ENCODE peak calls at places on chromosomes 16 and 17, in ten cellular contexts. One of them, this sample, is unnamed.

GRCh38 chr16:20409398-20410152 is at the start of gene ACSM5:
- DNase-seq in kidney: peak
- DNase-seq in fibroblast of mammary gland: peak
- DNase-seq in Peyer's patch: no peak
- DNase-seq in mucosa of descending colon: no peak
- DNase-seq in right lobe of liver: peak
- DNase-seq in H1: no peak
- DNase-seq in neural crest cell: no peak
- DNase-seq in CD4-positive, alpha-beta T cell: no peak
- DNase-seq in lower leg skin: peak
- DNase-seq in this sample: no peak

GRCh38 chr17:45954914-45955313 is 44.1 kb upstream of the STH start:
- DNase-seq in fibroblast of mammary gland: no peak
- DNase-seq in kidney: no peak
- DNase-seq in mucosa of descending colon: no peak
- DNase-seq in Peyer's patch: no peak
- DNase-seq in lower leg skin: no peak
- DNase-seq in H1: no peak
- DNase-seq in right lobe of liver: no peak
- DNase-seq in CD4-positive, alpha-beta T cell: no peak
- DNase-seq in neural crest cell: no peak
- DNase-seq in this sample: no peak

GRCh38 chr17:50328360-50328759 is 17.6 kb upstream of the XYLT2 start:
- DNase-seq in right lobe of liver: no peak
- DNase-seq in mucosa of descending colon: no peak
- DNase-seq in kidney: no peak
- DNase-seq in lower leg skin: no peak
- DNase-seq in fibroblast of mammary gland: no peak
- DNase-seq in CD4-positive, alpha-beta T cell: no peak
- DNase-seq in neural crest cell: no peak
- DNase-seq in H1: no peak
- DNase-seq in Peyer's patch: no peak
- DNase-seq in this sample: no peak

GRCh38 chr17:42027540-42027889 is 7.6 kb downstream of the NKIRAS2 start:
- DNase-seq in right lobe of liver: no peak
- DNase-seq in mucosa of descending colon: no peak
- DNase-seq in H1: no peak
- DNase-seq in lower leg skin: no peak
- DNase-seq in kidney: no peak
- DNase-seq in CD4-positive, alpha-beta T cell: no peak
- DNase-seq in Peyer's patch: no peak
- DNase-seq in fibroblast of mammary gland: no peak
- DNase-seq in neural crest cell: no peak
- DNase-seq in this sample: no peak

GRCh38 chr16:11298143-11298900 is 17.2 kb upstream of the PRM1 start:
- DNase-seq in neural crest cell: no peak
- DNase-seq in H1: no peak
- DNase-seq in kidney: no peak
- DNase-seq in CD4-positive, alpha-beta T cell: no peak
- DNase-seq in mucosa of descending colon: no peak
- DNase-seq in Peyer's patch: no peak
- DNase-seq in right lobe of liver: no peak
- DNase-seq in fibroblast of mammary gland: no peak
- DNase-seq in lower leg skin: no peak
- DNase-seq in this sample: no peak

GRCh38 chr17:49612721-49613120 is 37.0 kb downstream of the NXPH3 start:
- DNase-seq in Peyer's patch: no peak
- DNase-seq in right lobe of liver: no peak
- DNase-seq in CD4-positive, alpha-beta T cell: no peak
- DNase-seq in lower leg skin: no peak
- DNase-seq in mucosa of descending colon: no peak
- DNase-seq in H1: no peak
- DNase-seq in neural crest cell: no peak
- DNase-seq in fibroblast of mammary gland: no peak
- DNase-seq in kidney: no peak
- DNase-seq in this sample: no peak

GRCh38 chr16:77660311-77660710 is 62.0 kb upstream of the NUDT7 start:
- DNase-seq in Peyer's patch: no peak
- DNase-seq in kidney: no peak
- DNase-seq in CD4-positive, alpha-beta T cell: no peak
- DNase-seq in lower leg skin: no peak
- DNase-seq in neural crest cell: no peak
- DNase-seq in H1: no peak
- DNase-seq in mucosa of descending colon: no peak
- DNase-seq in fibroblast of mammary gland: peak
- DNase-seq in right lobe of liver: no peak
- DNase-seq in this sample: no peak

GRCh38 chr17:39096435-39097158 is 54.8 kb downstream of the PLXDC1 start:
- DNase-seq in fibroblast of mammary gland: no peak
- DNase-seq in lower leg skin: no peak
- DNase-seq in mucosa of descending colon: no peak
- DNase-seq in CD4-positive, alpha-beta T cell: peak
- DNase-seq in right lobe of liver: no peak
- DNase-seq in kidney: no peak
- DNase-seq in H1: no peak
- DNase-seq in Peyer's patch: peak
- DNase-seq in neural crest cell: no peak
- DNase-seq in this sample: no peak

GRCh38 chr17:9725575-9725974 is 65.8 kb downstream of the DHRS7C start:
- DNase-seq in CD4-positive, alpha-beta T cell: no peak
- DNase-seq in kidney: no peak
- DNase-seq in fibroblast of mammary gland: no peak
- DNase-seq in neural crest cell: peak
- DNase-seq in mucosa of descending colon: no peak
- DNase-seq in Peyer's patch: no peak
- DNase-seq in right lobe of liver: no peak
- DNase-seq in lower leg skin: no peak
- DNase-seq in H1: no peak
- DNase-seq in this sample: no peak

GRCh38 chr16:89197633-89198416 is 2.5 kb downstream of the SLC22A31 start:
- DNase-seq in H1: no peak
- DNase-seq in right lobe of liver: no peak
- DNase-seq in Peyer's patch: no peak
- DNase-seq in CD4-positive, alpha-beta T cell: no peak
- DNase-seq in neural crest cell: no peak
- DNase-seq in fibroblast of mammary gland: no peak
- DNase-seq in kidney: peak
- DNase-seq in lower leg skin: no peak
- DNase-seq in mucosa of descending colon: peak
- DNase-seq in this sample: no peak

GRCh38 chr17:67779098-67779672 is 46.1 kb upstream of the BPTF start:
- DNase-seq in fibroblast of mammary gland: peak
- DNase-seq in Peyer's patch: no peak
- DNase-seq in mucosa of descending colon: peak
- DNase-seq in neural crest cell: peak
- DNase-seq in H1: peak
- DNase-seq in lower leg skin: no peak
- DNase-seq in kidney: no peak
- DNase-seq in right lobe of liver: peak
- DNase-seq in CD4-positive, alpha-beta T cell: peak
- DNase-seq in this sample: peak

GRCh38 chr17:68239967-68240366 is 7.9 kb upstream of the AMZ2 start:
- DNase-seq in neural crest cell: no peak
- DNase-seq in fibroblast of mammary gland: no peak
- DNase-seq in mucosa of descending colon: no peak
- DNase-seq in kidney: no peak
- DNase-seq in lower leg skin: no peak
- DNase-seq in right lobe of liver: no peak
- DNase-seq in CD4-positive, alpha-beta T cell: no peak
- DNase-seq in Peyer's patch: no peak
- DNase-seq in H1: no peak
- DNase-seq in this sample: no peak

GRCh38 chr16:54244061-54244886 is 42.3 kb downstream of the IRX3 start:
- DNase-seq in neural crest cell: no peak
- DNase-seq in lower leg skin: no peak
- DNase-seq in CD4-positive, alpha-beta T cell: no peak
- DNase-seq in mucosa of descending colon: no peak
- DNase-seq in right lobe of liver: no peak
- DNase-seq in fibroblast of mammary gland: no peak
- DNase-seq in kidney: no peak
- DNase-seq in Peyer's patch: no peak
- DNase-seq in H1: no peak
- DNase-seq in this sample: peak

DNA sequence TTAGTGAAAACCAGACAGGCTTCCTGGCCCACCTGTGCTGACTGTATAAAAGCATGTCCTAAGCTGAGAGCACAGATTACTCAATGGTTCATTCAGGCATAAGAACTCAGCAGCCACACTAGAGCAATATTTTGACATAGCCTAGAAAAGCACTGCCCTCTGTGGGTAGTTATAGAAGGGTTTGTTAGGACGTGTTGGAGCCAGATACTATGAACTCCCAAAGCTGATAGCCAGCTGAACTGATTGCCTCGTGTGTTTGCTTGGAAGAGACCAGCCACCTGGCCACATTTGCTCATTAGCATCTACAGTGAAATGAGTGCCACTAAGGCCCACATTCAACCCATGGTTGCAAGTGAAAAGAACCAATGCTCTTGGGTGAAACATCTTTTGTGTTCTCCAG is 30.8 kb upstream of the ABCA5 start:
- DNase-seq in Peyer's patch: no peak
- DNase-seq in neural crest cell: no peak
- DNase-seq in right lobe of liver: no peak
- DNase-seq in fibroblast of mammary gland: peak
- DNase-seq in CD4-positive, alpha-beta T cell: no peak
- DNase-seq in mucosa of descending colon: no peak
- DNase-seq in H1: no peak
- DNase-seq in kidney: no peak
- DNase-seq in lower leg skin: no peak
- DNase-seq in this sample: no peak
- TF ChIP-seq CTCF in Peyer's patch: no peak
- TF ChIP-seq CTCF in neural crest cell: no peak
- TF ChIP-seq CTCF in right lobe of liver: peak
- TF ChIP-seq CTCF in fibroblast of mammary gland: no peak
- TF ChIP-seq CTCF in CD4-positive, alpha-beta T cell: no peak
- TF ChIP-seq CTCF in mucosa of descending colon: no peak
- TF ChIP-seq CTCF in H1: no peak
- TF ChIP-seq CTCF in kidney: no peak
- TF ChIP-seq CTCF in lower leg skin: no peak
- TF ChIP-seq CTCF in this sample: no peak

GRCh38 chr17:35449371-35449931 is 885 bp upstream of the SLFN13 start:
- DNase-seq in H1: no peak
- DNase-seq in kidney: peak
- DNase-seq in mucosa of descending colon: peak
- DNase-seq in right lobe of liver: peak
- DNase-seq in lower leg skin: no peak
- DNase-seq in neural crest cell: no peak
- DNase-seq in Peyer's patch: peak
- DNase-seq in CD4-positive, alpha-beta T cell: no peak
- DNase-seq in fibroblast of mammary gland: peak
- DNase-seq in this sample: peak

GRCh38 chr17:35448214-35448898 is at the start of gene SLFN13:
- DNase-seq in fibroblast of mammary gland: peak
- DNase-seq in Peyer's patch: peak
- DNase-seq in CD4-positive, alpha-beta T cell: peak
- DNase-seq in lower leg skin: peak
- DNase-seq in mucosa of descending colon: peak
- DNase-seq in neural crest cell: peak
- DNase-seq in kidney: peak
- DNase-seq in right lobe of liver: peak
- DNase-seq in H1: peak
- DNase-seq in this sample: peak

GRCh38 chr17:35448899-35449227 is 297 bp upstream of the SLFN13 start:
- DNase-seq in kidney: no peak
- DNase-seq in Peyer's patch: no peak
- DNase-seq in lower leg skin: no peak
- DNase-seq in H1: no peak
- DNase-seq in mucosa of descending colon: no peak
- DNase-seq in CD4-positive, alpha-beta T cell: no peak
- DNase-seq in right lobe of liver: no peak
- DNase-seq in fibroblast of mammary gland: no peak
- DNase-seq in neural crest cell: no peak
- DNase-seq in this sample: no peak

GRCh38 chr17:35447494-35447893 is 1.1 kb downstream of the SLFN13 start:
- DNase-seq in mucosa of descending colon: no peak
- DNase-seq in lower leg skin: no peak
- DNase-seq in right lobe of liver: no peak
- DNase-seq in H1: no peak
- DNase-seq in Peyer's patch: no peak
- DNase-seq in neural crest cell: no peak
- DNase-seq in fibroblast of mammary gland: no peak
- DNase-seq in CD4-positive, alpha-beta T cell: no peak
- DNase-seq in kidney: no peak
- DNase-seq in this sample: no peak
- TF ChIP-seq CTCF in mucosa of descending colon: no peak
- TF ChIP-seq CTCF in lower leg skin: no peak
- TF ChIP-seq CTCF in right lobe of liver: no peak
- TF ChIP-seq CTCF in H1: no peak
- TF ChIP-seq CTCF in Peyer's patch: no peak
- TF ChIP-seq CTCF in neural crest cell: no peak
- TF ChIP-seq CTCF in fibroblast of mammary gland: no peak
- TF ChIP-seq CTCF in CD4-positive, alpha-beta T cell: no peak
- TF ChIP-seq CTCF in kidney: no peak
- TF ChIP-seq CTCF in this sample: no peak

DNA sequence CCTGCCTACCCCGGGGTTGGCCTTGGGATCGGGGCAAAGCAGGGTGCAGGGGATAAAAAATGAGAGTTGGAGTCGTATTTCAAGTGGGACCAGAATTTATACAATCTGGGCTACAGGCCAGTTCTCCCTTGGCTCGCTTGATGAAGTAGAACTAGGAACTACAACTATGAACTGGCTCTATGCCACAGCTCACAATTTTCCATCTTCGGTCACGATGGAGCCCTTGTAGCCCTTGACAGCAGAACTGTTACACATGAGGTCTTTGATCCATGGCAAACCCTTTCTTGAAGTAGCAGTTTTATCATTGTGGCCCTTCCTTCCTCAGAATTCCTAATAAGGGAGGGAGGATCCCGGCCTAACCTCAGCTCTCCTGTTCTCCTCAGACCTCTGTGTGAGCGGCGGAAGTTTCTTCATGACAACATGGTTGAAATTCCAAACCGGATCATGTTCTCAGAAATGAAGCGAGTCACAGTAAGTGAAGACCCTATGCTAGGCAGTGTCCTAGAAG is 17.1 kb downstream of the LIG3 start:
- DNase-seq in kidney: peak
- DNase-seq in lower leg skin: peak
- DNase-seq in H1: no peak
- DNase-seq in mucosa of descending colon: no peak
- DNase-seq in CD4-positive, alpha-beta T cell: no peak
- DNase-seq in neural crest cell: no peak
- DNase-seq in fibroblast of mammary gland: peak
- DNase-seq in right lobe of liver: no peak
- DNase-seq in Peyer's patch: peak
- DNase-seq in this sample: no peak
- TF ChIP-seq CTCF in kidney: no peak
- TF ChIP-seq CTCF in lower leg skin: no peak
- TF ChIP-seq CTCF in H1: no peak
- TF ChIP-seq CTCF in mucosa of descending colon: no peak
- TF ChIP-seq CTCF in CD4-positive, alpha-beta T cell: no peak
- TF ChIP-seq CTCF in neural crest cell: no peak
- TF ChIP-seq CTCF in fibroblast of mammary gland: no peak
- TF ChIP-seq CTCF in right lobe of liver: no peak
- TF ChIP-seq CTCF in Peyer's patch: no peak
- TF ChIP-seq CTCF in this sample: no peak

DNA sequence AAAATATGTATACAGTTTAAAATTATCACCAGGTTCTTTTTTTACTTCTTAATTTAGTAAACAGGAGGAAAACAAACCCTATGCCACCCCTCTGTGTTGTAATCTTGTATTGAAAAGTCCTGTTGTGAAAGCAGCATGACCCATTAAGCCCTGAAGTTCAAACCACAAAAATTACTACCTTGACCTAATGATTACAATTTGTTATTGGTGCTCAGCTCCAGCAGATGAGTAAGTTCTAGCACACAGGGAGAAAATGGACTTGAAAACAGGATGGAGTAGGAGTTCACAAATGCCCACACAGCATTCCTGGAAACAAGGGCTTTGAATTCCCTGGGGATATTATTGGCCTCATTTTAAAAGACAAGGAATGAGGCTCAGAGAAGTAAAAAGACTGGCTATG is 505.8 kb upstream of the ERCC4 start:
- DNase-seq in lower leg skin: no peak
- DNase-seq in H1: no peak
- DNase-seq in kidney: no peak
- DNase-seq in neural crest cell: no peak
- DNase-seq in CD4-positive, alpha-beta T cell: no peak
- DNase-seq in mucosa of descending colon: no peak
- DNase-seq in right lobe of liver: no peak
- DNase-seq in Peyer's patch: no peak
- DNase-seq in fibroblast of mammary gland: peak
- DNase-seq in this sample: no peak
- TF ChIP-seq CTCF in lower leg skin: no peak
- TF ChIP-seq CTCF in H1: no peak
- TF ChIP-seq CTCF in kidney: no peak
- TF ChIP-seq CTCF in neural crest cell: no peak
- TF ChIP-seq CTCF in CD4-positive, alpha-beta T cell: no peak
- TF ChIP-seq CTCF in mucosa of descending colon: no peak
- TF ChIP-seq CTCF in right lobe of liver: no peak
- TF ChIP-seq CTCF in Peyer's patch: no peak
- TF ChIP-seq CTCF in fibroblast of mammary gland: no peak
- TF ChIP-seq CTCF in this sample: no peak

This sample was measured in nephron progenitor cell.